ENCODE peak calls at places on chromosomes 2 and 18, in six cellular contexts. One of them, this sample, is unnamed.

GRCh38 chr2:9964334-9964980 is 13.0 kb downstream of the GRHL1 start:
- ATAC-seq in GM12878: no peak
- ATAC-seq in CD4-positive, alpha-beta T cell: no peak
- ATAC-seq in pancreas: no peak
- ATAC-seq in left lung: no peak
- ATAC-seq in IMR-90: no peak
- ATAC-seq in this sample: no peak

GRCh38 chr2:235901243-235901642 is 266.9 kb downstream of the GBX2 start:
- ATAC-seq in CD4-positive, alpha-beta T cell: no peak
- ATAC-seq in left lung: no peak
- ATAC-seq in IMR-90: peak
- ATAC-seq in GM12878: no peak
- ATAC-seq in pancreas: no peak
- ATAC-seq in this sample: no peak

GRCh38 chr2:28591711-28592365 is 96.0 kb downstream of the PLB1 start:
- ATAC-seq in IMR-90: no peak
- ATAC-seq in left lung: no peak
- ATAC-seq in CD4-positive, alpha-beta T cell: no peak
- ATAC-seq in pancreas: no peak
- ATAC-seq in GM12878: no peak
- ATAC-seq in this sample: no peak

GRCh38 chr18:77095356-77096030 is 37.1 kb downstream of the MBP start:
- ATAC-seq in left lung: no peak
- ATAC-seq in pancreas: no peak
- ATAC-seq in IMR-90: no peak
- ATAC-seq in CD4-positive, alpha-beta T cell: no peak
- ATAC-seq in GM12878: no peak
- ATAC-seq in this sample: no peak

GRCh38 chr18:22141211-22141610 is 28.2 kb upstream of the GATA6 start:
- ATAC-seq in pancreas: no peak
- ATAC-seq in CD4-positive, alpha-beta T cell: no peak
- ATAC-seq in left lung: no peak
- ATAC-seq in IMR-90: no peak
- ATAC-seq in GM12878: peak
- ATAC-seq in this sample: no peak

GRCh38 chr2:38200583-38200982 is 124.6 kb upstream of the CYP1B1 start:
- ATAC-seq in left lung: no peak
- ATAC-seq in GM12878: no peak
- ATAC-seq in CD4-positive, alpha-beta T cell: no peak
- ATAC-seq in pancreas: no peak
- ATAC-seq in IMR-90: no peak
- ATAC-seq in this sample: no peak

GRCh38 chr2:26479131-26479970 is 1.4 kb upstream of the OTOF start:
- ATAC-seq in IMR-90: no peak
- ATAC-seq in GM12878: no peak
- ATAC-seq in left lung: no peak
- ATAC-seq in CD4-positive, alpha-beta T cell: no peak
- ATAC-seq in pancreas: no peak
- ATAC-seq in this sample: no peak

GRCh38 chr2:84649487-84650142 is 133.3 kb downstream of the DNAH6 start:
- ATAC-seq in pancreas: no peak
- ATAC-seq in GM12878: no peak
- ATAC-seq in CD4-positive, alpha-beta T cell: peak
- ATAC-seq in left lung: no peak
- ATAC-seq in IMR-90: no peak
- ATAC-seq in this sample: no peak

GRCh38 chr2:41967426-41968181 is 80.2 kb upstream of the PKDCC start:
- ATAC-seq in left lung: peak
- ATAC-seq in pancreas: peak
- ATAC-seq in GM12878: no peak
- ATAC-seq in IMR-90: no peak
- ATAC-seq in CD4-positive, alpha-beta T cell: no peak
- ATAC-seq in this sample: peak

GRCh38 chr2:106139575-106139935 is 54.5 kb downstream of the UXS1 start:
- ATAC-seq in IMR-90: no peak
- ATAC-seq in GM12878: no peak
- ATAC-seq in left lung: peak
- ATAC-seq in pancreas: no peak
- ATAC-seq in CD4-positive, alpha-beta T cell: peak
- ATAC-seq in this sample: no peak

GRCh38 chr2:127619901-127620705 is 25.9 kb upstream of the GPR17 start:
- ATAC-seq in GM12878: peak
- ATAC-seq in IMR-90: no peak
- ATAC-seq in left lung: no peak
- ATAC-seq in CD4-positive, alpha-beta T cell: no peak
- ATAC-seq in pancreas: no peak
- ATAC-seq in this sample: no peak

GRCh38 chr18:28065031-28065792 is 111.7 kb downstream of the CDH2 start:
- ATAC-seq in pancreas: no peak
- ATAC-seq in left lung: no peak
- ATAC-seq in IMR-90: peak
- ATAC-seq in CD4-positive, alpha-beta T cell: no peak
- ATAC-seq in GM12878: no peak
- ATAC-seq in this sample: no peak

DNA sequence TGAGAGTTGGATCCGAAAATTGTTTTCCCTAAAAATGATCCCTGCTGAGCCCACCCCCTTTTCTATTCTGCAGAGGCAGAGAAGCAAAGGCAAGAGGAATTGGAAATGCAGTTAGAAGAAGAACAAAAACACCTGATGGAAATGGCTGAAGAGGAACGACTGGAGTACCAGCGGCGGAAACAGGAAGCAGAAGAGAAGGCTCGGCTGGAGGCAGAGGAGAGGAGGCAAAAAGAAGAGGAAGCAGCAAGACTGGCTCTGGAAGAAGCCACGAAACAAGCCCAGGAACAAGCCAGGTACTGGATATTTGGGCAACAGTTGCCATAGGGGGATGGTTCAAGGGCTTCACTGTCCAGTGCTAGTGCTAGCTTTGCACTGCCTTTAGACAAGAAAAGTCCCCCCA is 41.7 kb downstream of the SUMO1 start:
- ATAC-seq in GM12878: no peak
- ATAC-seq in left lung: no peak
- ATAC-seq in pancreas: no peak
- ATAC-seq in IMR-90: no peak
- ATAC-seq in CD4-positive, alpha-beta T cell: no peak
- ATAC-seq in this sample: no peak
- TF ChIP-seq CTCF in GM12878: no peak
- TF ChIP-seq CTCF in left lung: no peak
- TF ChIP-seq CTCF in pancreas: no peak
- TF ChIP-seq CTCF in IMR-90: no peak
- TF ChIP-seq CTCF in CD4-positive, alpha-beta T cell: no peak
- TF ChIP-seq CTCF in this sample: no peak

GRCh38 chr2:75605770-75606535 is 40.6 kb upstream of the MRPL19 start:
- ATAC-seq in pancreas: peak
- ATAC-seq in IMR-90: peak
- ATAC-seq in CD4-positive, alpha-beta T cell: no peak
- ATAC-seq in left lung: peak
- ATAC-seq in GM12878: no peak
- ATAC-seq in this sample: no peak
- TF ChIP-seq CTCF in pancreas: no peak
- TF ChIP-seq CTCF in IMR-90: peak
- TF ChIP-seq CTCF in CD4-positive, alpha-beta T cell: no peak
- TF ChIP-seq CTCF in left lung: no peak
- TF ChIP-seq CTCF in GM12878: no peak
- TF ChIP-seq CTCF in this sample: no peak

DNA sequence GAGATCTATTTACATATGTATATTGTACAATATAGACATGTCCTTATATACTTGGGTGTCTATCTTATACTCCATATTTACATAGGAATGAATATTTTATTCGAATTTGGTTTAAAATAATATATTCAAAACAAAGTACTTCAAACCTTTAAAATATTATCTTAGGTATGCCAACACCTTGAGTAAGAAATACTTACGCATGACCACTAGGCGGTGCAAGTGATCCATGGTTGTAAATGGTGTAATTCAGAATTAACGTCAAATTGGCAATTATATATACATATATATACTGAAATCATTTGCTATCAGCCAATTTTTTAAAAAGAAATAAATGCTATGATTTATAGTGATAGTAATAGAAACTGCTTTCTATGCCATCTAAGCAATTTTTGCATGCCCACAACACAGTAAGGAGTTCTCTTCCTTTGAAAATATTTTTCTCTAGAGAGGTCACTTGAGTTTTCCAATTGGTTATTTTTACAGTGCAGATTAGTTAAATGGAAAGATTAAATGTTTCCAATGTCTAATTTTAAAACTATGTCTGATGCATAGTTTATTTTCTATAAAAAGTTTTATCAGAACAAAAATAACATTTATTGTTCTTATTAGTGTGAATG is 37.5 kb upstream of the SPAG16 start:
- ATAC-seq in pancreas: peak
- ATAC-seq in GM12878: peak
- ATAC-seq in IMR-90: peak
- ATAC-seq in left lung: peak
- ATAC-seq in CD4-positive, alpha-beta T cell: peak
- ATAC-seq in this sample: no peak
- TF ChIP-seq CTCF in pancreas: peak
- TF ChIP-seq CTCF in GM12878: peak
- TF ChIP-seq CTCF in IMR-90: peak
- TF ChIP-seq CTCF in left lung: peak
- TF ChIP-seq CTCF in CD4-positive, alpha-beta T cell: peak
- TF ChIP-seq CTCF in this sample: peak

GRCh38 chr2:177265386-177265690 is 811 bp upstream of the NFE2L2 start:
- ATAC-seq in left lung: peak
- ATAC-seq in CD4-positive, alpha-beta T cell: peak
- ATAC-seq in GM12878: peak
- ATAC-seq in pancreas: peak
- ATAC-seq in IMR-90: peak
- ATAC-seq in this sample: peak
- TF ChIP-seq CTCF in left lung: no peak
- TF ChIP-seq CTCF in CD4-positive, alpha-beta T cell: no peak
- TF ChIP-seq CTCF in GM12878: peak
- TF ChIP-seq CTCF in pancreas: no peak
- TF ChIP-seq CTCF in IMR-90: peak
- TF ChIP-seq CTCF in this sample: peak

GRCh38 chr2:120177011-120177621 is 46.1 kb downstream of the TMEM185B start:
- ATAC-seq in CD4-positive, alpha-beta T cell: peak
- ATAC-seq in left lung: peak
- ATAC-seq in IMR-90: no peak
- ATAC-seq in pancreas: peak
- ATAC-seq in GM12878: peak
- ATAC-seq in this sample: peak
- TF ChIP-seq CTCF in CD4-positive, alpha-beta T cell: peak
- TF ChIP-seq CTCF in left lung: peak
- TF ChIP-seq CTCF in IMR-90: no peak
- TF ChIP-seq CTCF in pancreas: no peak
- TF ChIP-seq CTCF in GM12878: peak
- TF ChIP-seq CTCF in this sample: no peak

GRCh38 chr2:121338281-121338680 is 53.3 kb upstream of the TFCP2L1 start:
- ATAC-seq in left lung: no peak
- ATAC-seq in pancreas: no peak
- ATAC-seq in CD4-positive, alpha-beta T cell: no peak
- ATAC-seq in IMR-90: no peak
- ATAC-seq in GM12878: no peak
- ATAC-seq in this sample: no peak
- TF ChIP-seq CTCF in left lung: no peak
- TF ChIP-seq CTCF in pancreas: no peak
- TF ChIP-seq CTCF in CD4-positive, alpha-beta T cell: no peak
- TF ChIP-seq CTCF in IMR-90: no peak
- TF ChIP-seq CTCF in GM12878: no peak
- TF ChIP-seq CTCF in this sample: no peak

GRCh38 chr18:43648002-43648401 is 370.7 kb upstream of the SYT4 start:
- ATAC-seq in GM12878: no peak
- ATAC-seq in pancreas: no peak
- ATAC-seq in CD4-positive, alpha-beta T cell: no peak
- ATAC-seq in IMR-90: no peak
- ATAC-seq in left lung: no peak
- ATAC-seq in this sample: no peak
- TF ChIP-seq CTCF in GM12878: no peak
- TF ChIP-seq CTCF in pancreas: no peak
- TF ChIP-seq CTCF in CD4-positive, alpha-beta T cell: no peak
- TF ChIP-seq CTCF in IMR-90: no peak
- TF ChIP-seq CTCF in left lung: no peak
- TF ChIP-seq CTCF in this sample: no peak

GRCh38 chr2:219912530-219912929 is 285.1 kb downstream of the SLC4A3 start:
- ATAC-seq in pancreas: peak
- ATAC-seq in GM12878: no peak
- ATAC-seq in left lung: peak
- ATAC-seq in CD4-positive, alpha-beta T cell: no peak
- ATAC-seq in IMR-90: peak
- ATAC-seq in this sample: peak
- TF ChIP-seq CTCF in pancreas: no peak
- TF ChIP-seq CTCF in GM12878: no peak
- TF ChIP-seq CTCF in left lung: no peak
- TF ChIP-seq CTCF in CD4-positive, alpha-beta T cell: no peak
- TF ChIP-seq CTCF in IMR-90: peak
- TF ChIP-seq CTCF in this sample: peak

GRCh38 chr18:3664563-3665178 is 214.7 kb downstream of the TGIF1 start:
- ATAC-seq in pancreas: no peak
- ATAC-seq in CD4-positive, alpha-beta T cell: no peak
- ATAC-seq in left lung: peak
- ATAC-seq in GM12878: no peak
- ATAC-seq in IMR-90: no peak
- ATAC-seq in this sample: no peak
- TF ChIP-seq CTCF in pancreas: no peak
- TF ChIP-seq CTCF in CD4-positive, alpha-beta T cell: no peak
- TF ChIP-seq CTCF in left lung: peak
- TF ChIP-seq CTCF in GM12878: no peak
- TF ChIP-seq CTCF in IMR-90: no peak
- TF ChIP-seq CTCF in this sample: no peak

DNA sequence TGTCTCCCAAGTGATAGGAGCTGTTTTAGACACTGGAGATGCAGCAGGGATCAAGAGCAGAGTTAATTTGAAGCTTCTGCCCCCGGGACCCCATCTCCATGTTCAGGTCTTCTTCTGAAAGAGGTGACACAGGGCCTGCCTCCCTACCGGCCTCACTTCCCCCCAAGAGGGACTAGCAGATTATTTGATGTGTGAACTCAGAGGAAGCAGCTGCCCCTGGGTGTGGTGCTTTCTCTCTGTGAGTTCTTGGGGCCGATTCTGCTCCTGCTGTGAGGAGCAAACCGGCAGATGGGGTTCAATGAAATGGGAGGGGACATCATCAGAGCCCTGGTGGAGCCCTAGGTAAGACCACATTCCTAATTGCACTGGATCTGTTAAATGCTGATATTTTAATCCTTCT is 193.4 kb downstream of the FBXO15 start:
- ATAC-seq in CD4-positive, alpha-beta T cell: no peak
- ATAC-seq in left lung: no peak
- ATAC-seq in GM12878: no peak
- ATAC-seq in pancreas: no peak
- ATAC-seq in IMR-90: no peak
- ATAC-seq in this sample: no peak
- TF ChIP-seq CTCF in CD4-positive, alpha-beta T cell: no peak
- TF ChIP-seq CTCF in left lung: no peak
- TF ChIP-seq CTCF in GM12878: no peak
- TF ChIP-seq CTCF in pancreas: no peak
- TF ChIP-seq CTCF in IMR-90: no peak
- TF ChIP-seq CTCF in this sample: no peak

This sample was measured in gastroesophageal sphincter.